ENCODE peak calls at places on chromosomes 13 and 19, in seven cellular contexts. One of them, this sample, is unnamed. For H3K9me3, the result is how much of the 10 kb centered on the place peaks cover.

GRCh38 chr19:41226874-41227390 is 7.9 kb downstream of the AXL start:
- DNase-seq in CD4-positive, alpha-beta memory T cell: no peak
- DNase-seq in CD8-positive, alpha-beta T cell: no peak
- DNase-seq in GM23248: no peak
- DNase-seq in pancreas: no peak
- DNase-seq in MM.1S: no peak
- DNase-seq in AG04450: no peak
- DNase-seq in this sample: no peak

GRCh38 chr19:13063461-13064091 is 39.1 kb downstream of the LYL1 start:
- DNase-seq in AG04450: no peak
- DNase-seq in CD4-positive, alpha-beta memory T cell: no peak
- DNase-seq in pancreas: no peak
- DNase-seq in MM.1S: no peak
- DNase-seq in CD8-positive, alpha-beta T cell: no peak
- DNase-seq in GM23248: no peak
- DNase-seq in this sample: no peak

GRCh38 chr19:4732680-4733114 is 9.1 kb upstream of the DPP9 start:
- DNase-seq in CD4-positive, alpha-beta memory T cell: peak
- DNase-seq in MM.1S: peak
- DNase-seq in GM23248: peak
- DNase-seq in pancreas: no peak
- DNase-seq in CD8-positive, alpha-beta T cell: peak
- DNase-seq in AG04450: peak
- DNase-seq in this sample: peak

GRCh38 chr19:55259540-55260210 is 858 bp upstream of the PPP6R1 start:
- DNase-seq in GM23248: no peak
- DNase-seq in CD4-positive, alpha-beta memory T cell: no peak
- DNase-seq in MM.1S: no peak
- DNase-seq in CD8-positive, alpha-beta T cell: no peak
- DNase-seq in pancreas: no peak
- DNase-seq in AG04450: no peak
- DNase-seq in this sample: no peak

GRCh38 chr19:35882074-35882832 is 13.9 kb downstream of the APLP1 start:
- DNase-seq in GM23248: peak
- DNase-seq in AG04450: peak
- DNase-seq in pancreas: no peak
- DNase-seq in CD8-positive, alpha-beta T cell: peak
- DNase-seq in MM.1S: peak
- DNase-seq in CD4-positive, alpha-beta memory T cell: peak
- DNase-seq in this sample: peak

GRCh38 chr13:111494641-111495040 is 174.2 kb downstream of the TEX29 start:
- DNase-seq in MM.1S: no peak
- DNase-seq in pancreas: no peak
- DNase-seq in GM23248: no peak
- DNase-seq in CD4-positive, alpha-beta memory T cell: no peak
- DNase-seq in CD8-positive, alpha-beta T cell: no peak
- DNase-seq in AG04450: no peak
- DNase-seq in this sample: no peak

GRCh38 chr13:74040200-74040599 is 94.0 kb downstream of the KLF12 start:
- DNase-seq in AG04450: no peak
- DNase-seq in MM.1S: peak
- DNase-seq in CD8-positive, alpha-beta T cell: peak
- DNase-seq in pancreas: peak
- DNase-seq in CD4-positive, alpha-beta memory T cell: no peak
- DNase-seq in GM23248: peak
- DNase-seq in this sample: no peak

GRCh38 chr19:4675346-4675745 is 5.2 kb upstream of the MYDGF start:
- DNase-seq in MM.1S: no peak
- DNase-seq in pancreas: no peak
- DNase-seq in CD4-positive, alpha-beta memory T cell: no peak
- DNase-seq in CD8-positive, alpha-beta T cell: no peak
- DNase-seq in GM23248: no peak
- DNase-seq in AG04450: no peak
- DNase-seq in this sample: no peak

GRCh38 chr19:3969435-3970312 is 1.2 kb downstream of the DAPK3 start:
- DNase-seq in CD4-positive, alpha-beta memory T cell: no peak
- DNase-seq in AG04450: peak
- DNase-seq in CD8-positive, alpha-beta T cell: no peak
- DNase-seq in GM23248: peak
- DNase-seq in MM.1S: peak
- DNase-seq in pancreas: no peak
- DNase-seq in this sample: no peak

GRCh38 chr19:30719189-30719990 is 347.2 kb downstream of the ZNF536 start:
- DNase-seq in CD8-positive, alpha-beta T cell: no peak
- DNase-seq in MM.1S: peak
- DNase-seq in CD4-positive, alpha-beta memory T cell: no peak
- DNase-seq in pancreas: peak
- DNase-seq in GM23248: peak
- DNase-seq in AG04450: no peak
- DNase-seq in this sample: no peak

GRCh38 chr13:100543872-100544602 is 44.6 kb downstream of the GGACT start:
- DNase-seq in AG04450: no peak
- DNase-seq in MM.1S: no peak
- DNase-seq in GM23248: no peak
- DNase-seq in CD4-positive, alpha-beta memory T cell: no peak
- DNase-seq in CD8-positive, alpha-beta T cell: no peak
- DNase-seq in pancreas: no peak
- DNase-seq in this sample: no peak

GRCh38 chr13:23695711-23696512 is 125.7 kb downstream of the TNFRSF19 start:
- DNase-seq in MM.1S: no peak
- DNase-seq in pancreas: no peak
- DNase-seq in AG04450: no peak
- DNase-seq in GM23248: no peak
- DNase-seq in CD8-positive, alpha-beta T cell: peak
- DNase-seq in CD4-positive, alpha-beta memory T cell: peak
- DNase-seq in this sample: peak

GRCh38 chr19:3459322-3459881 is 20.9 kb downstream of the SMIM24 start:
- DNase-seq in CD4-positive, alpha-beta memory T cell: no peak
- DNase-seq in GM23248: peak
- DNase-seq in pancreas: peak
- DNase-seq in MM.1S: no peak
- DNase-seq in AG04450: peak
- DNase-seq in CD8-positive, alpha-beta T cell: no peak
- DNase-seq in this sample: no peak

GRCh38 chr13:30832845-30833332 is 73.2 kb upstream of the MEDAG start:
- DNase-seq in MM.1S: no peak
- DNase-seq in AG04450: no peak
- DNase-seq in CD4-positive, alpha-beta memory T cell: no peak
- DNase-seq in pancreas: peak
- DNase-seq in CD8-positive, alpha-beta T cell: no peak
- DNase-seq in GM23248: peak
- DNase-seq in this sample: peak

GRCh38 chr19:16067205-16067938 is 8.9 kb upstream of the TPM4 start:
- DNase-seq in CD4-positive, alpha-beta memory T cell: no peak
- DNase-seq in MM.1S: no peak
- DNase-seq in AG04450: peak
- DNase-seq in CD8-positive, alpha-beta T cell: no peak
- DNase-seq in pancreas: no peak
- DNase-seq in GM23248: peak
- DNase-seq in this sample: no peak

GRCh38 chr13:75963318-75963717 is 327.2 kb downstream of the LMO7 start:
- DNase-seq in CD4-positive, alpha-beta memory T cell: no peak
- DNase-seq in GM23248: no peak
- DNase-seq in CD8-positive, alpha-beta T cell: no peak
- DNase-seq in AG04450: no peak
- DNase-seq in MM.1S: no peak
- DNase-seq in pancreas: no peak
- DNase-seq in this sample: no peak

GRCh38 chr13:106602178-106602577 is 34.2 kb upstream of the ARGLU1 start:
- DNase-seq in CD4-positive, alpha-beta memory T cell: no peak
- DNase-seq in MM.1S: no peak
- DNase-seq in pancreas: no peak
- DNase-seq in GM23248: no peak
- DNase-seq in CD8-positive, alpha-beta T cell: no peak
- DNase-seq in AG04450: no peak
- DNase-seq in this sample: no peak

GRCh38 chr13:42354246-42355117 is 82.5 kb downstream of the AKAP11 start:
- DNase-seq in MM.1S: no peak
- DNase-seq in GM23248: peak
- DNase-seq in pancreas: no peak
- DNase-seq in CD8-positive, alpha-beta T cell: peak
- DNase-seq in AG04450: peak
- DNase-seq in CD4-positive, alpha-beta memory T cell: peak
- DNase-seq in this sample: peak

GRCh38 chr13:43021926-43022670 is 1.3 kb upstream of the DNAJC15 start:
- DNase-seq in AG04450: no peak
- DNase-seq in MM.1S: no peak
- DNase-seq in GM23248: peak
- DNase-seq in CD8-positive, alpha-beta T cell: no peak
- DNase-seq in CD4-positive, alpha-beta memory T cell: no peak
- DNase-seq in pancreas: no peak
- DNase-seq in this sample: no peak

GRCh38 chr13:21066946-21067345 is 5.6 kb upstream of the LATS2 start:
- DNase-seq in CD8-positive, alpha-beta T cell: no peak
- DNase-seq in pancreas: no peak
- DNase-seq in CD4-positive, alpha-beta memory T cell: no peak
- DNase-seq in GM23248: no peak
- DNase-seq in AG04450: no peak
- DNase-seq in MM.1S: no peak
- DNase-seq in this sample: no peak
- H3K27ac ChIP-seq in CD8-positive, alpha-beta T cell: no peak
- H3K27ac ChIP-seq in pancreas: no peak
- H3K27ac ChIP-seq in CD4-positive, alpha-beta memory T cell: no peak
- H3K27ac ChIP-seq in GM23248: no peak
- H3K27ac ChIP-seq in AG04450: peak
- H3K27ac ChIP-seq in MM.1S: no peak
- H3K27ac ChIP-seq in this sample: no peak

DNA sequence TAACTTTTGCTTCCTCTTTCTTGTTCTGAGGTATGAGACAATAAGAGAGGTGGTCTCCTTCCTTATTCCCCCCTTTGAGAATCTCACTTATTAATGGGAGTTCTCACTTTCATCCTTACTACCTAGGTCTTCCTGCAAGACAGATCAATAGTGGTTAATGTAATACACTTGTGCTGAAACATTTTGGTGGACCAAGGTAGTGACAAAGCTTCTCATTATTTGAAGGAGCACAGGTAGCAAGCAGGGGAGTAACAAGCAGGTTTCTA is 17.9 kb downstream of the ZNF700 start:
- DNase-seq in GM23248: no peak
- DNase-seq in pancreas: no peak
- DNase-seq in AG04450: no peak
- DNase-seq in CD4-positive, alpha-beta memory T cell: no peak
- DNase-seq in MM.1S: no peak
- DNase-seq in CD8-positive, alpha-beta T cell: no peak
- DNase-seq in this sample: no peak
- H3K9me3 ChIP-seq in GM23248: under half
- H3K9me3 ChIP-seq in pancreas: under half
- H3K9me3 ChIP-seq in AG04450: half or more
- H3K9me3 ChIP-seq in CD4-positive, alpha-beta memory T cell: half or more
- H3K9me3 ChIP-seq in MM.1S: under half
- H3K9me3 ChIP-seq in CD8-positive, alpha-beta T cell: under half
- H3K9me3 ChIP-seq in this sample: half or more

GRCh38 chr19:14363203-14364097 is 17.8 kb upstream of the ADGRE5 start:
- DNase-seq in CD8-positive, alpha-beta T cell: peak
- DNase-seq in AG04450: no peak
- DNase-seq in pancreas: peak
- DNase-seq in GM23248: peak
- DNase-seq in MM.1S: no peak
- DNase-seq in CD4-positive, alpha-beta memory T cell: peak
- DNase-seq in this sample: peak
- H3K4me3 ChIP-seq in CD8-positive, alpha-beta T cell: peak
- H3K4me3 ChIP-seq in AG04450: peak
- H3K4me3 ChIP-seq in pancreas: no peak
- H3K4me3 ChIP-seq in GM23248: peak
- H3K4me3 ChIP-seq in MM.1S: no peak
- H3K4me3 ChIP-seq in CD4-positive, alpha-beta memory T cell: peak
- H3K4me3 ChIP-seq in this sample: peak

GRCh38 chr13:37602743-37603381 is 4.3 kb upstream of the POSTN start:
- DNase-seq in CD4-positive, alpha-beta memory T cell: no peak
- DNase-seq in MM.1S: no peak
- DNase-seq in pancreas: no peak
- DNase-seq in CD8-positive, alpha-beta T cell: no peak
- DNase-seq in GM23248: peak
- DNase-seq in AG04450: no peak
- DNase-seq in this sample: no peak
- H3K27ac ChIP-seq in CD4-positive, alpha-beta memory T cell: no peak
- H3K27ac ChIP-seq in MM.1S: no peak
- H3K27ac ChIP-seq in pancreas: no peak
- H3K27ac ChIP-seq in CD8-positive, alpha-beta T cell: no peak
- H3K27ac ChIP-seq in GM23248: no peak
- H3K27ac ChIP-seq in AG04450: no peak
- H3K27ac ChIP-seq in this sample: no peak

GRCh38 chr19:9348253-9348652 is 14.6 kb upstream of the ZNF177 start:
- DNase-seq in pancreas: no peak
- DNase-seq in CD8-positive, alpha-beta T cell: no peak
- DNase-seq in GM23248: no peak
- DNase-seq in AG04450: no peak
- DNase-seq in CD4-positive, alpha-beta memory T cell: no peak
- DNase-seq in MM.1S: no peak
- DNase-seq in this sample: no peak
- H3K9me3 ChIP-seq in pancreas: under half
- H3K9me3 ChIP-seq in CD8-positive, alpha-beta T cell: under half
- H3K9me3 ChIP-seq in GM23248: under half
- H3K9me3 ChIP-seq in AG04450: under half
- H3K9me3 ChIP-seq in CD4-positive, alpha-beta memory T cell: under half
- H3K9me3 ChIP-seq in MM.1S: under half
- H3K9me3 ChIP-seq in this sample: half or more

GRCh38 chr13:37870489-37870845 is 895 bp upstream of the TRPC4 start:
- DNase-seq in MM.1S: no peak
- DNase-seq in CD8-positive, alpha-beta T cell: no peak
- DNase-seq in AG04450: no peak
- DNase-seq in CD4-positive, alpha-beta memory T cell: no peak
- DNase-seq in pancreas: no peak
- DNase-seq in GM23248: no peak
- DNase-seq in this sample: no peak
- H3K4me3 ChIP-seq in MM.1S: no peak
- H3K4me3 ChIP-seq in CD8-positive, alpha-beta T cell: no peak
- H3K4me3 ChIP-seq in AG04450: peak
- H3K4me3 ChIP-seq in CD4-positive, alpha-beta memory T cell: no peak
- H3K4me3 ChIP-seq in pancreas: no peak
- H3K4me3 ChIP-seq in GM23248: peak
- H3K4me3 ChIP-seq in this sample: no peak